ENCODE peak calls at places on chromosomes 3 and 15, in ten cellular contexts. M, W, D, Z, U, K, O, X, G and J are unnamed samples.

GRCh38 chr15:48565560-48566482 is 79.7 kb downstream of the FBN1 start:
- DNase-seq in M (peak; percentile 96), W (no peak), D (no peak), Z (no peak), U (no peak), K (peak; percentile 72), O (no peak), X (no peak), G (no peak), J (no peak)

GRCh38 chr3:112786881-112787625 is 59.6 kb downstream of the CD200R1L start:
- DNase-seq in M (no peak), W (no peak), D (no peak), Z (no peak), U (no peak), K (no peak), O (no peak), X (no peak), G (no peak), J (no peak)

GRCh38 chr3:146968204-146968651 is 363.1 kb upstream of the PLSCR5 start:
- DNase-seq in M (peak; percentile 69), W (no peak), D (no peak), Z (no peak), U (no peak), K (peak; percentile 78), O (no peak), X (no peak), G (no peak), J (no peak)

GRCh38 chr3:55445551-55445950 is 41.6 kb downstream of the WNT5A start:
- DNase-seq in M (no peak), W (peak; percentile 14), D (no peak), Z (no peak), U (no peak), K (no peak), O (no peak), X (no peak), G (no peak), J (peak; percentile 57)

GRCh38 chr15:66101715-66102395 is 151.7 kb downstream of the MEGF11 start:
- DNase-seq in M (no peak), W (no peak), D (no peak), Z (no peak), U (no peak), K (no peak), O (no peak), X (no peak), G (no peak), J (no peak)

GRCh38 chr3:56484096-56484495 is 15.8 kb upstream of the ERC2 start:
- DNase-seq in M (no peak), W (peak; percentile 65), D (no peak), Z (no peak), U (no peak), K (no peak), O (no peak), X (no peak), G (no peak), J (no peak)

GRCh38 chr3:196585044-196585757 is 16.7 kb downstream of the FBXO45 start:
- DNase-seq in M (no peak), W (no peak), D (no peak), Z (no peak), U (no peak), K (no peak), O (no peak), X (no peak), G (no peak), J (no peak)

GRCh38 chr3:48441940-48442339 is 1.9 kb downstream of the TMA7 start:
- DNase-seq in M (no peak), W (no peak), D (no peak), Z (no peak), U (no peak), K (no peak), O (no peak), X (no peak), G (no peak), J (no peak)

GRCh38 chr3:150210461-150211110 is 197.5 kb upstream of the TSC22D2 start:
- DNase-seq in M (no peak), W (no peak), D (no peak), Z (no peak), U (no peak), K (no peak), O (no peak), X (no peak), G (no peak), J (no peak)

GRCh38 chr3:162729686-162730085 is 1233.1 kb downstream of the OTOL1 start:
- DNase-seq in M (no peak), W (no peak), D (no peak), Z (no peak), U (no peak), K (no peak), O (no peak), X (no peak), G (no peak), J (no peak)

GRCh38 chr3:47567149-47567548 is 11.5 kb downstream of the CSPG5 start:
- DNase-seq in M (no peak), W (no peak), D (no peak), Z (no peak), U (no peak), K (no peak), O (no peak), X (no peak), G (no peak), J (no peak)

GRCh38 chr15:90552162-90552928 is 22.6 kb downstream of the CRTC3 start:
- DNase-seq in M (peak; percentile 58), W (no peak), D (no peak), Z (no peak), U (no peak), K (peak; percentile 42), O (no peak), X (no peak), G (no peak), J (no peak)

GRCh38 chr15:31163769-31164572 is 62.4 kb upstream of the TRPM1 start:
- DNase-seq in M (no peak), W (no peak), D (no peak), Z (no peak), U (no peak), K (no peak), O (no peak), X (no peak), G (no peak), J (no peak)

GRCh38 chr15:62932436-62932835 is 110.1 kb upstream of the TPM1 start:
- DNase-seq in M (peak; percentile 68), W (no peak), D (no peak), Z (no peak), U (no peak), K (peak; percentile 73), O (no peak), X (no peak), G (no peak), J (no peak)

GRCh38 chr3:5282703-5283102 is 95.2 kb downstream of the EDEM1 start:
- DNase-seq in M (no peak), W (no peak), D (no peak), Z (no peak), U (no peak), K (no peak), O (no peak), X (no peak), G (no peak), J (no peak)

GRCh38 chr15:67080900-67081431 is 15.6 kb downstream of the SMAD3 start:
- DNase-seq in M (peak; percentile 75), W (no peak), D (peak; percentile 74), Z (no peak), U (peak; percentile 42), K (no peak), O (no peak), X (no peak), G (no peak), J (peak; percentile 42)

GRCh38 chr15:95812491-95812890 is 518.0 kb upstream of the NR2F2 start:
- DNase-seq in M (peak; percentile 39), W (no peak), D (no peak), Z (no peak), U (no peak), K (no peak), O (no peak), X (no peak), G (no peak), J (no peak)

GRCh38 chr15:43775411-43775965 is 1.3 kb downstream of the ELL3 start:
- DNase-seq in M (no peak), W (peak; percentile 81), D (peak; percentile 59), Z (peak; percentile 75), U (no peak), K (peak; percentile 44), O (no peak), X (no peak), G (peak; percentile 49), J (peak; percentile 51)

GRCh38 chr3:38722760-38723568 is 73.5 kb upstream of the SCN5A start:
- DNase-seq in M (peak; percentile 14), W (no peak), D (no peak), Z (no peak), U (no peak), K (no peak), O (no peak), X (no peak), G (no peak), J (no peak)

GRCh38 chr3:103052236-103052830 is 617.5 kb downstream of the ZPLD1 start:
- DNase-seq in M (peak; percentile 0), W (peak; percentile 21), D (no peak), Z (peak; percentile 4), U (no peak), K (no peak), O (no peak), X (peak; percentile 35), G (no peak), J (peak; percentile 64)

GRCh38 chr3:128895843-128896365 is 16.5 kb downstream of the ACAD9 start:
- DNase-seq in M (no peak), W (no peak), D (no peak), Z (no peak), U (no peak), K (no peak), O (no peak), X (no peak), G (no peak), J (no peak)

GRCh38 chr3:59708202-59708601 is 658.4 kb upstream of the CFAP20DC start:
- DNase-seq in M (no peak), W (no peak), D (no peak), Z (no peak), U (no peak), K (no peak), O (no peak), X (no peak), G (no peak), J (no peak)

GRCh38 chr3:171349392-171349791 is 110.8 kb downstream of the TNIK start:
- DNase-seq in M (no peak), W (no peak), D (no peak), Z (no peak), U (no peak), K (no peak), O (no peak), X (no peak), G (no peak), J (no peak)

GRCh38 chr15:52653451-52653964 is 25.7 kb downstream of the ATOSA start:
- DNase-seq in M (peak; percentile 80), W (no peak), D (no peak), Z (peak; percentile 26), U (no peak), K (peak; percentile 83), O (no peak), X (no peak), G (no peak), J (no peak)

GRCh38 chr3:67516496-67516895 is 137.9 kb downstream of the SUCLG2 start:
- DNase-seq in M (no peak), W (no peak), D (no peak), Z (no peak), U (no peak), K (no peak), O (no peak), X (no peak), G (no peak), J (no peak)

GRCh38 chr15:41891946-41892345 is 1.9 kb downstream of the SPTBN5 start:
- DNase-seq in M (no peak), W (peak; percentile 85), D (no peak), Z (no peak), U (no peak), K (no peak), O (no peak), X (no peak), G (peak; percentile 26), J (no peak)

GRCh38 chr3:61530355-61530754 is 31.0 kb upstream of the PTPRG start:
- DNase-seq in M (peak; percentile 62), W (peak; percentile 47), D (no peak), Z (peak; percentile 79), U (no peak), K (no peak), O (no peak), X (no peak), G (no peak), J (no peak)